ENCODE peak calls at places on chromosomes 3 and 15, in five cellular contexts. M is A549, D is ovary, X is stomach, K is sigmoid colon. T is an unnamed sample.

GRCh38 chr3:55675478-55675877 is 188.4 kb upstream of the WNT5A start:
- DNase-seq in M (no peak), K (no peak), X (no peak), D (no peak), T (no peak)

GRCh38 chr15:63517614-63518013 is 13.2 kb downstream of the USP3 start:
- DNase-seq in K (no peak), D (no peak), M (no peak), X (no peak), T (peak; percentile 26)

GRCh38 chr3:174937488-174937887 is 78.4 kb downstream of the NAALADL2 start:
- DNase-seq in D (no peak), X (no peak), M (no peak), K (no peak), T (no peak)

GRCh38 chr15:69629631-69630161 is 177.1 kb downstream of the RPLP1 start:
- DNase-seq in D (no peak), X (no peak), K (no peak), M (no peak), T (no peak)

GRCh38 chr3:8635625-8636024 is 9.0 kb downstream of the SSUH2 start:
- DNase-seq in X (no peak), M (no peak), K (no peak), D (no peak), T (no peak)

GRCh38 chr3:78077178-78077577 is 1037.3 kb downstream of the ROBO2 start:
- DNase-seq in X (no peak), D (no peak), K (no peak), M (no peak), T (no peak)

GRCh38 chr15:74201656-74202420 is 749 bp downstream of the STRA6 start:
- DNase-seq in D (no peak), K (no peak), X (no peak), M (no peak), T (no peak)

GRCh38 chr15:36080759-36081158 is 498.7 kb upstream of the CDIN1 start:
- DNase-seq in D (no peak), X (no peak), K (no peak), M (no peak), T (no peak)

GRCh38 chr15:56984681-56985515 is 66.5 kb downstream of the TCF12 start:
- DNase-seq in M (no peak), X (no peak), D (no peak), K (no peak), T (no peak)

GRCh38 chr3:84077479-84077878 is 881.3 kb upstream of the CADM2 start:
- DNase-seq in K (no peak), M (no peak), D (no peak), X (no peak), T (no peak)

GRCh38 chr15:55661431-55661830 is 73.3 kb upstream of the PYGO1 start:
- DNase-seq in D (no peak), M (no peak), X (no peak), K (no peak), T (no peak)

GRCh38 chr3:191328383-191328962 is 721 bp upstream of the CCDC50 start:
- DNase-seq in D (no peak), X (no peak), M (no peak), K (no peak), T (no peak)

GRCh38 chr15:95887666-95888480 is 442.6 kb upstream of the NR2F2 start:
- DNase-seq in M (no peak), K (no peak), D (no peak), X (no peak), T (no peak)

GRCh38 chr3:42476225-42477160 is 25.9 kb upstream of the VIPR1 start:
- DNase-seq in D (no peak), X (peak; percentile 96), K (no peak), M (no peak), T (peak; percentile 62)

GRCh38 chr3:170357176-170357919 is at the start of gene SKIL:
- DNase-seq in M (peak; percentile 80), K (peak; percentile 99), D (peak; percentile 98), X (peak; percentile 99), T (peak; percentile 98)
- TF ChIP-seq EP300 in M (peak; percentile 68), K (peak; percentile 4), D (no peak), X (no peak), T (no peak)

GRCh38 chr3:65953301-65953812 is 85.4 kb downstream of the MAGI1 start:
- DNase-seq in D (no peak), K (no peak), M (no peak), X (peak; percentile 93), T (peak; percentile 86)
- TF ChIP-seq EP300 in D (no peak), K (no peak), M (no peak), X (no peak), T (no peak)

GRCh38 chr3:147544290-147544689 is 135.1 kb downstream of the ZIC1 start:
- DNase-seq in D (no peak), K (no peak), X (no peak), M (no peak), T (no peak)
- TF ChIP-seq EP300 in D (no peak), K (no peak), X (no peak), M (no peak), T (no peak)

DNA sequence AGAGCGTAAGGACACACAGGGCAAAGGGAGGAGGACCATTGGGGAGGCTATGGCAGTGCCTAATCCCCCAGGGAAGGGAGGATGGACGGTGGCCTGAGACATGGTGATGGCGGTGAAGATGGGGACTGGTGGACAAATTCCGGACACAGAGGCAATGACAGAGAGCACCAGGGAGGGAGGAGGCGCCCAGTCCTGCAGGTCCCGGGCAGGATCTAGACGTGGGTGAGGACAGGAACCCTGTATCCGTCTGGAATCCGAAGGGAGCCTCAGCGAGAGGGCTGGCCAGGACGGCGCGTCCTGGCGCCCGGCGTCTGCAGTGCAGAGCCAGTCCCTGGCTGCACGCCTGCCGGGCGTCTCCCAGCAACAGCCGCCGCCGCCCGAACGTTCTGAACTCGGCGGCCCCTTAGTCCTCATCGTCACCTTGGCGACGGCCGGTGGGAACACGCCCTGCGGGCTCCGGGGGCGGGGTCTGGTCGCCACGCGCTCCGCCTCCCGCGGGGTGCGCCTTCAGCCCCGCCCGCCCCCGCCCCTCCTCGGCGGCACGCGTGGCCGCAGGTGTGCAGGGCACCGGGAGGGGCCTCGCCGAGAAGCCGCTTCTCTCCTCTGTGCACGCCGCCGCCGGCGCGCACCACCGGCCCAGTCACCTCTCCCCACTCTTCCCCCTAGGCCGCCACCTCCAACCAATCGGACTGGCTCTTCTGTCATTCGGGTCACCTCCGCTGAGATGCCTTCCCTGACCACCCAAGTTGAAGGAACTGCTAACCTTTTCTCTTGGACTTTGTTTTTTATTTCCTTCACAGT is 11.6 kb downstream of the XIRP1 start:
- DNase-seq in K (peak; percentile 96), M (peak; percentile 76), X (peak; percentile 97), D (peak; percentile 95), T (peak; percentile 97)
- TF ChIP-seq EP300 in K (peak; percentile 80), M (no peak), X (peak; percentile 33), D (no peak), T (peak; percentile 72)

DNA sequence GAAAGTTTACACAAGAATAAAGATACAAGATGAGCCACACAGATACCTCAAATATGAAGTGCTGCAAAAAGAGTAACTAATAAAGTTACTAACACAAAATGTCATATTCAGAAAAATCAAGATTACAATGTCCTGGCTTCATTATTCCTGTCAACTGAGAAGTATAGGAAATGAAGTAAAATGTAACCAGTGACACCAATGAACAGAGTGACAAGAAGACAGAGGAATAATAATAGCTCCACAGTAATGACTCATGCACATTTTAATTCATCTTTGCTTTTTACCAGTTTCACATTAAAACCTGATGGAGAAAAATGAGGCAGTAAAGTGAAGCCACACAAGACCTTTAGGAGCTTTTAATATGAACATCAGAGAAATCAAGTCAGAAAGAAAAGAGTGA is 214.1 kb downstream of the ZBBX start:
- DNase-seq in X (no peak), K (no peak), M (no peak), D (no peak), T (no peak)
- TF ChIP-seq EP300 in X (no peak), K (no peak), M (no peak), D (no peak), T (no peak)

GRCh38 chr3:58731673-58732072 is 65.1 kb upstream of the FAM3D start:
- DNase-seq in X (no peak), M (no peak), D (no peak), K (no peak), T (no peak)
- TF ChIP-seq EP300 in X (no peak), M (no peak), D (no peak), K (no peak), T (no peak)

T was measured in transverse colon.